ENCODE peak calls at places on chromosomes 2 and 18, in eight cellular contexts. D is H9; L is ovary; X is stomach; I is activated CD8-positive, alpha-beta memory T cell treated with anti-CD3 and anti-CD28 coated beads for 48 hours; J is psoas muscle; K is T-helper 17 cell; F is fibroblast of villous mesenchyme. H is an unnamed sample.

GRCh38 chr18:5630766-5631413 is 87.1 kb upstream of the EPB41L3 start:
- DNase-seq in D (no peak), K (no peak), L (peak), J (no peak), X (no peak), F (no peak), I (no peak), H (no peak)

GRCh38 chr2:159396796-159397195 is 110.3 kb upstream of the WDSUB1 start:
- DNase-seq in I (no peak), F (no peak), X (no peak), D (no peak), K (no peak), L (no peak), J (no peak), H (no peak)

GRCh38 chr2:36376319-36376765 is 20.8 kb downstream of the CRIM1 start:
- DNase-seq in L (peak), J (peak), I (no peak), D (no peak), X (peak), K (no peak), F (peak), H (no peak)

GRCh38 chr2:23427976-23428375 is 43.0 kb downstream of the KLHL29 start:
- DNase-seq in X (no peak), I (no peak), J (peak), F (no peak), K (no peak), D (peak), L (no peak), H (no peak)

GRCh38 chr2:46259782-46260178 is 37.4 kb upstream of the EPAS1 start:
- DNase-seq in L (no peak), I (no peak), X (no peak), F (no peak), D (no peak), J (no peak), K (no peak), H (no peak)

GRCh38 chr2:81545626-81546025 is 1241.1 kb upstream of the LRRTM1 start:
- DNase-seq in J (no peak), K (no peak), L (no peak), F (peak), X (no peak), D (no peak), I (no peak), H (no peak)

GRCh38 chr2:190533968-190534309 is 583 bp downstream of the NEMP2 start:
- DNase-seq in D (no peak), F (peak), K (peak), L (no peak), X (no peak), J (no peak), I (no peak), H (peak)

GRCh38 chr2:106868199-106868598 is 17.8 kb downstream of the ST6GAL2 start:
- DNase-seq in I (no peak), K (no peak), L (no peak), F (no peak), X (no peak), D (no peak), J (no peak), H (no peak)

GRCh38 chr2:101820519-101820918 is 123.0 kb downstream of the MAP4K4 start:
- DNase-seq in F (peak), L (no peak), X (no peak), I (no peak), J (no peak), K (no peak), D (no peak), H (no peak)

GRCh38 chr2:85601771-85602475 is 575 bp downstream of the TMEM150A start:
- DNase-seq in K (no peak), J (peak), I (no peak), X (peak), L (no peak), D (peak), F (peak), H (no peak)

GRCh38 chr2:27496357-27497287 is at the start of gene GCKR:
- DNase-seq in F (no peak), J (no peak), D (no peak), K (no peak), X (peak), L (peak), I (no peak), H (no peak)

GRCh38 chr2:15127876-15128275 is 433.3 kb downstream of the NBAS start:
- DNase-seq in F (no peak), X (no peak), I (no peak), D (no peak), K (no peak), J (no peak), L (no peak), H (no peak)